ENCODE peak calls at places on chromosome X, in nine cellular contexts. T, K, J, Q, R, W, B, X and N are unnamed samples.
A peak's percentile ranks its signal among the peaks of the same experiment; 100 is the strongest.

GRCh38 chrX:69603566-69604194 is 12.2 kb upstream of the EDA start:
- DNase-seq in T (peak; percentile 58), K (no peak), J (peak; percentile 73), Q (no peak), R (no peak), W (no peak), B (no peak), X (no peak), N (no peak)

GRCh38 chrX:39308126-39308525 is 506.9 kb downstream of the MID1IP1 start:
- DNase-seq in T (peak; percentile 22), K (no peak), J (peak; percentile 20), Q (no peak), R (no peak), W (no peak), B (no peak), X (no peak), N (no peak)

GRCh38 chrX:118346258-118347094 is 570 bp downstream of the WDR44 start:
- DNase-seq in T (no peak), K (peak; percentile 12), J (no peak), Q (no peak), R (peak; percentile 43), W (peak; percentile 39), B (peak; percentile 65), X (peak; percentile 54), N (no peak)

GRCh38 chrX:110421499-110422455 is 63.1 kb downstream of the RTL9 start:
- DNase-seq in T (no peak), K (no peak), J (no peak), Q (no peak), R (no peak), W (no peak), B (no peak), X (no peak), N (no peak)

GRCh38 chrX:12480956-12481355 is 310.3 kb upstream of the PRPS2 start:
- DNase-seq in T (peak; percentile 14), K (no peak), J (peak; percentile 10), Q (peak; percentile 35), R (no peak), W (no peak), B (no peak), X (no peak), N (peak; percentile 25)

GRCh38 chrX:134761788-134762187 is 103.5 kb upstream of the PLAC1 start:
- DNase-seq in T (no peak), K (no peak), J (no peak), Q (no peak), R (no peak), W (no peak), B (no peak), X (peak; percentile 16), N (no peak)

GRCh38 chrX:107675823-107676555 is 47.7 kb downstream of the PRPS1 start:
- DNase-seq in T (peak; percentile 75), K (no peak), J (peak; percentile 78), Q (peak; percentile 35), R (no peak), W (no peak), B (peak; percentile 81), X (no peak), N (no peak)

GRCh38 chrX:72052415-72053090 is 79.2 kb downstream of the RTL5 start:
- DNase-seq in T (no peak), K (no peak), J (peak; percentile 47), Q (peak; percentile 22), R (no peak), W (no peak), B (no peak), X (no peak), N (peak; percentile 32)

GRCh38 chrX:72255445-72255844 is 16.6 kb upstream of the ERCC6L start:
- DNase-seq in T (no peak), K (no peak), J (no peak), Q (no peak), R (no peak), W (no peak), B (no peak), X (no peak), N (no peak)

GRCh38 chrX:119236599-119237525 is 777 bp downstream of the PGRMC1 start:
- DNase-seq in T (peak; percentile 52), K (no peak), J (peak; percentile 50), Q (peak; percentile 74), R (no peak), W (peak; percentile 20), B (peak; percentile 66), X (peak; percentile 59), N (peak; percentile 78)

GRCh38 chrX:123487674-123488073 is 245.2 kb downstream of the THOC2 start:
- DNase-seq in T (no peak), K (no peak), J (no peak), Q (no peak), R (no peak), W (no peak), B (no peak), X (no peak), N (no peak)

GRCh38 chrX:41530082-41530481 is 82.9 kb downstream of the NYX start:
- DNase-seq in T (no peak), K (no peak), J (no peak), Q (no peak), R (no peak), W (no peak), B (no peak), X (no peak), N (no peak)

DNA sequence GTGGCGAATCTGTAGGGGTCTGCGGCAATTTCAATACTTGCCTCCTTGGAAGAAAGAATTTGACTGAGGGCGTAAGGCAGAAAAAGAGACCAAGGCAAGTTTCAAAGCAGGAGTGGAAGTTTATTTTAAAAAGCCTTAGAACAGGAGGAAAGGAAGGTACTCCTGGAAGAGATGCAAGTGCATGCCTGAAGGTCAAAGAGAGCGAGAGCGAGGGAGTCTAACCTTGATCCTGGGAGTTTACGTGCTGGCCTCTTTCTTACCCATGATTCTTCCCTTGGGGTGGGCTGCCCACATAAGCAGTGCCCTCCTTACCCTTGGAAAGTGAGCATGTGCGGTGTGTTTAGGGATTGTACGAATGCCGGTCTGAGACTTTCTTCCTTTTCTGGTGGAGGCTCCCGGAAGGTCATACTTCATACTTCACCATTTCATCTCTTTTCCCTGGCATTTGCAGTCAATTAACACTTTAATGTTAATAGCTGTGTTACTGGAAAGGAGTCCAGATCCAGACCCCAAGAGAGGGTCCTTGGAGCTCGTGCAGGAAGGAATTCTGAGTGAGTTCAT is 40.0 kb downstream of the ARSD start:
- DNase-seq in T (no peak), K (no peak), J (no peak), Q (no peak), R (no peak), W (no peak), B (no peak), X (no peak), N (no peak)
- H3K4me3 ChIP-seq in T (peak overlapping the region; percentile 19), K (peak overlapping the region; percentile 42), J (peak overlapping the region; percentile 51), Q (peak overlapping the region; percentile 49), R (peak overlapping the region; percentile 43), W (peak overlapping the region; percentile 60), B (peak overlapping the region; percentile 53), X (peak overlapping the region; percentile 37), N (peak overlapping the region; percentile 48)

DNA sequence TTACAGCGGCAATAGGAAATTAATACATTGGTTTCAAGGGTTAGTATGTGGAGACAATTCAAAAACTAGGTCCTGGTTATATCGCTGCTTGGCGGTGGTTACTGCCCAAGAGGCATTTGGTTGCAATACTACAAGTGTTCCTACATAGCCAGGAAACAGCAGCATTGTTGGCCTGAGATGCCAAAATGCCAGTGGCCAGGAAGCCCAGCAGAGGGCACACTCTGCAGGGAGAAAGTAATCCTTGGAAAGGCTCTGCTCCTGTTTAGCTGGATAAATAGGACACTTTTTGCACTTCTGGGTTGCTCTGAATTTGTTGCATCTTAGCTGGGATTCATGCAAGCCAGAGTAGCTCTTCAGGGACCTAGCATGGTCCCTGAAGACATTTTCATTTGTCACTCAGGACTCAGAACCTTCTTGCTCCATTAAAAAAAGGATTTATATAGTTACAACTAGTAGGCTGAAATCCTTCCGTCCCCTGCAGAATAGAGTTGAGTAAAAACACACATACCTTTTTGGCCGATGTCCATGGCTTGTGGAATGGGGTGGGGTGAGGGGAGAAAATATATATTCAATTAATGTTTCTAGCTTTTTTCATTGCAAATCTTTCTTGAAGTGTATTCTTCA is 8.1 kb upstream of the GPR119 start:
- DNase-seq in T (peak; percentile 62), K (peak; percentile 14), J (peak; percentile 56), Q (peak; percentile 45), R (peak; percentile 71), W (no peak), B (no peak), X (peak; percentile 64), N (peak; percentile 32)
- TF ChIP-seq CTCF in T (peak; percentile 72), K (peak; percentile 69), J (peak; percentile 76), Q (peak; percentile 67), R (peak; percentile 69), W (peak; percentile 63), B (peak; percentile 53), X (peak; percentile 83), N (peak; percentile 76)

DNA sequence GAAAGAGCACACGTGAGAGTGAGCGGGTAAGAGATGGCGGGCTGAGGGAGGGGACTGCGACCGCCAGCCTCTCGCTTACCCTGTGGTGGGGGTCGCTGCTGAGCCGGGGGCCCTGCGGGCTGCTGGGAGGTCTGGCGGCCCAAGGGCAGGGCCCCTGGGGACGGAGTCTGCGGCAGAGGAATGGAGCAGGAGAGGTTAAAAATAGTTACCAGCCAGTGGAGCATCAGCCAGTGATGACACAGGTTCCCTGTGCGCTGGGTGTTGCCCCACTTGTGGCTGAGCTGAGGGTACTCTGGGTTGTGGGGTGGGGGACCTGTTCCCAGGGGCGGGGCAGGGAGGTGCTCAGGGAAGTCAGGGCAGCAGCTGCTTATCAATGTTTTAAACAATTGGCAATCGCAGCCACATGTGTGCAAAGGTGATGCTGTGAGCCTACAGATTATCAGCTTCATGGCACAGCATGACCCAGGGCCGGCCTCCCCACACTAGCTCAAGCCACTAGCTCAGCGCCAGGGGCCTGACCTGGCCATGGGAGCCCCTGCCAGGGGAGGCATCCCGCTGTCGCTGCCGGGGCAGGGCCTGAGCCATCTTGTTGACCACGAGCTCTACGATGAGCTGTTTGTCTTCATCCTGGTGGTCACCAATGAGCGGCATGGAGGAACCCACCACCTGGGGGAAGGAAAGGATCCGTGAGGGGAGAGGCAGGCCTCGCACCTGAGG is 7.5 kb upstream of the TIMP1 start:
- DNase-seq in T (no peak), K (no peak), J (no peak), Q (no peak), R (no peak), W (no peak), B (no peak), X (no peak), N (peak; percentile 30)
- H3K4me3 ChIP-seq in T (no peak overlapping the region), K (peak overlapping the region; percentile 23), J (peak overlapping the region; percentile 17), Q (no peak overlapping the region), R (no peak overlapping the region), W (peak overlapping the region; percentile 63), B (peak overlapping the region; percentile 44), X (no peak overlapping the region), N (no peak overlapping the region)

DNA sequence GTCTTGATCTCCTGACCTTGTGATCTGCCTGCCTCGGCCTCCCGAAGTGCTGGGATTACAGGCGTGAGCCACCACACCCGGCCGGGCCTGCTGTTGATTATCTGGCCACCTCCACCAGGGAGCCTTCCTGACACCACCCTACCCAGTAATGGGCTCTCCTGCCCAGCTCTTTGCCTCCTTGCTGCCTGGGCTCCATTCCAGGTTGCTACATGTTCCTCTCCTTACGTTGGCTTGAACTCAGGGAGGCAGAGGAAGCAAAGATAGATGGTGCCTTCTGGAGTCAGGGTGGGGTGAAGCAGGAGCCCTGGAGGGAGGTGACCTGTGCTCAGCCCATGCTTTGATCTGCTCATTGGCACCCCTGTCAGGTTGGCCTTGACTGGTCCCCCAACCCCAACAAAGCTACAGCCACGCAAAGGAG is 26.3 kb downstream of the FLNA start:
- DNase-seq in T (peak; percentile 43), K (no peak), J (no peak), Q (no peak), R (no peak), W (no peak), B (peak; percentile 69), X (no peak), N (peak; percentile 56)
- TF ChIP-seq CTCF in T (no peak), K (no peak), J (no peak), Q (no peak), R (no peak), W (no peak), B (no peak), X (no peak), N (no peak)